ENCODE peak calls at places on chromosomes 13 and 19, in six cellular contexts. A is cardiac muscle cell; T is endodermal cell; I is CD8-positive, alpha-beta memory T cell; W is tibial nerve; Y is K562. D is an unnamed sample.

GRCh38 chr13:113029487-113030258 is 60.7 kb downstream of the MCF2L start:
- DNase-seq in A (peak; percentile 18), T (peak; percentile 95), I (peak; percentile 24), W (no peak), Y (peak; percentile 61), D (peak; percentile 73)

GRCh38 chr13:53622431-53622830 is 593.8 kb downstream of the OLFM4 start:
- DNase-seq in A (no peak), T (no peak), I (no peak), W (no peak), Y (no peak), D (no peak)

GRCh38 chr19:47032171-47032811 is 12.7 kb downstream of the NPAS1 start:
- DNase-seq in A (peak; percentile 25), T (peak; percentile 94), I (peak; percentile 51), W (no peak), Y (peak; percentile 69), D (no peak)

GRCh38 chr19:35211545-35212230 is 16.9 kb downstream of the FAM187B start:
- DNase-seq in A (no peak), T (peak; percentile 17), I (peak; percentile 74), W (peak; percentile 47), Y (no peak), D (no peak)

GRCh38 chr13:59666504-59666903 is 497.2 kb downstream of the DIAPH3 start:
- DNase-seq in A (peak; percentile 58), T (no peak), I (no peak), W (no peak), Y (no peak), D (no peak)

GRCh38 chr13:39603424-39603947 is 493 bp upstream of the LHFPL6 start:
- DNase-seq in A (peak; percentile 40), T (peak; percentile 73), I (no peak), W (no peak), Y (no peak), D (peak; percentile 84)

GRCh38 chr19:51094696-51095279 is 12.1 kb upstream of the KLK14 start:
- DNase-seq in A (peak; percentile 25), T (peak; percentile 89), I (peak; percentile 7), W (no peak), Y (peak; percentile 78), D (peak; percentile 65)

GRCh38 chr13:30333601-30334000 is 26.2 kb upstream of the KATNAL1 start:
- DNase-seq in A (no peak), T (no peak), I (no peak), W (no peak), Y (no peak), D (no peak)

GRCh38 chr13:26961890-26962615 is 201.5 kb upstream of the GPR12 start:
- DNase-seq in A (no peak), T (no peak), I (no peak), W (no peak), Y (no peak), D (no peak)

GRCh38 chr13:31775686-31776085 is 36.4 kb downstream of the RXFP2 start:
- DNase-seq in A (peak; percentile 78), T (no peak), I (no peak), W (peak; percentile 70), Y (no peak), D (no peak)

GRCh38 chr19:17942582-17943283 is 9.9 kb downstream of the CCDC124 start:
- DNase-seq in A (no peak), T (peak; percentile 69), I (no peak), W (no peak), Y (peak; percentile 86), D (no peak)

GRCh38 chr13:31967155-31967554 is 64.4 kb upstream of the FRY start:
- DNase-seq in A (no peak), T (no peak), I (no peak), W (no peak), Y (no peak), D (no peak)

GRCh38 chr19:54209748-54210494 is 9.3 kb downstream of the RPS9 start:
- DNase-seq in A (peak; percentile 99), T (no peak), I (no peak), W (peak; percentile 95), Y (peak; percentile 80), D (peak; percentile 98)

GRCh38 chr13:51826606-51827005 is 18.4 kb downstream of the TMEM272 start:
- DNase-seq in A (peak; percentile 58), T (no peak), I (no peak), W (no peak), Y (no peak), D (no peak)

GRCh38 chr19:46392252-46392801 is 21.0 kb downstream of the CCDC8 start:
- DNase-seq in A (peak; percentile 73), T (peak; percentile 50), I (no peak), W (no peak), Y (no peak), D (peak; percentile 20)

GRCh38 chr19:1400281-1401137 is 833 bp downstream of the GAMT start:
- DNase-seq in A (peak; percentile 22), T (no peak), I (no peak), W (no peak), Y (peak; percentile 67), D (peak; percentile 82)

GRCh38 chr19:1401889-1402217 is 511 bp upstream of the GAMT start:
- DNase-seq in A (no peak), T (no peak), I (no peak), W (no peak), Y (no peak), D (no peak)

GRCh38 chr19:1399745-1400144 is 1.6 kb downstream of the GAMT start:
- DNase-seq in A (no peak), T (no peak), I (no peak), W (no peak), Y (no peak), D (no peak)

GRCh38 chr19:1402411-1403070 is 1.2 kb upstream of the GAMT start:
- DNase-seq in A (no peak), T (no peak), I (no peak), W (no peak), Y (no peak), D (no peak)

DNA sequence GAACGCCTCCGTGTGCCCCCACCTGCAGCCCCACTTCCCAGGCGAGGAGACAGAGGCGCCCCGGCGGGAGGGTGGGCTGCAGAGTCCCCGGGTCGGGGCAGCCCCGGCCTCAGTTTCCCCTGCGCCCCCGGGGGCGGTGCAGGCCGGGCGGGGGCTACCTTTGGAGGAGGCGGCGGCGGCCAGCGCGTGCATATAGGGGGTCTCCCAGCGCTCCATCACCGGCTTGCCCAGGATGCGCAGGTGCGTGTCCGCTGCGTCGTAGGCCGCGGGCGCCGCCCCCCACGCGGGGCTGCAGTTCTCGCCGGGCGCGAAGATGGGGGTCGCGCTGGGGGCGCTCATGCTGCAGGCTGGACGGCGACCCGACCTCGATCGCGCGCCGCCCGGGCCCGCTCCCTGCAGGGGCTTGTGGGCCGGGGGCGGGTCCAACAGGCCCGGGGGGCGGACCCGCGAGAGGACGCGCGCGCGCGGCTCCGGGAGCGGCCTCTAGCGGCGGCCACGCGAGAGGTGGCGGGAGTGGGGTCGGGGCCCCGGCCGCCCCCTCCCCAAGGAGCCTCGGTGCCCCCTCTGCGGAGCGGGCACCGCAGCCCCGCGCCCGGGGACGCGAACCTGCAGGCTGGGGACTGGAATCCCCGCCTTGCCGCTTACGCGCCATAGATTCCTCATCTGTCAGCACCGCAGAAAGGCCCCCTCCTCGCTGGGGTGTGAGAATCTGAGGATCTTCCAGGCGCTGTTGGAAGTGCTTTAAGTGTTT is at the start of gene GAMT:
- DNase-seq in A (peak; percentile 42), T (peak; percentile 77), I (peak; percentile 38), W (no peak), Y (peak; percentile 88), D (peak; percentile 56)
- H3K4me1 ChIP-seq in A (peaks cover 5% of the 10 kb centered on the region), T (no peaks in the 10 kb centered on the region), I (peaks cover 24% of the 10 kb centered on the region), W (no peaks in the 10 kb centered on the region), Y (peaks cover 64% of the 10 kb centered on the region), D (peaks cover 2% of the 10 kb centered on the region)

DNA sequence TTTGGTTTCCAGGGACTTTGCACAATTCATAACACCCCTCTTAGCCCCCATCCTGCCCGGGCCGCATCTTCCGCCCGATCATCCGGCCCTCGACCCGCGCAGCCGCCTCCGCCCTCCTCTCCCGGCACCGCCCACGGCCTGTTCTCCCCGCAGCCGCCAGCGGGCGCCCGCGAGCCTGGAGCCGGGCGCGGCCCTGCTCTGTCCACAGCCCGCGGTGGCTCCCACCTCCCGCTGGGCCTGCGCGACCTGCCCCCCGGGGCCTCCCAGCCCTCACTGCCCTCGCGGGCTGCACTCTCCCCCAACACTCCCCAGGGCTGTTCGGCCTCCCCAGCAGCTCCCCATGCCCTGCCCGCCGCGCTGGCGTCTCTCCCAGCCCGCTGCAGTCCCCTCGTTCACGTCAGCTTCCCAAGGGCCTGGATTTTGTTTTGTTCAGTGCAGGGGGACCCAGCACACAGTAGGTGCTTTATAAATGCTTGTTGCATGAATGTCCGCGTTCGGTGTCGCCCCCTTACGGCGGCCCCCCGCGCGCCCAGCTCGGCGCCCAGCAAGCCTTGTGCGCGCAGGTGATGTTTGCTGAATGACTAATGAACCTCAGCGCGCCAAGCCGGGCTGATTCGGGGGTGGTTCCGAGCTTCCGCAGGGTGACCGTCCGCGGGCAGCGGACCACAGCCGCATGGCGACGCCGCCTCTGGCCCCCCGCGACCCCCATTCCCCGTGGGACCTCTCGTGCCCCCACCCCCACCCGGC is 4.6 kb upstream of the APC2 start:
- DNase-seq in A (peak; percentile 60), T (peak; percentile 92), I (peak; percentile 67), W (peak; percentile 60), Y (peak; percentile 89), D (peak; percentile 53)
- H3K4me3 ChIP-seq in A (peak overlapping the region; percentile 53), T (peak overlapping the region; percentile 67), I (peak overlapping the region; percentile 43), W (peak overlapping the region; percentile 42), Y (peak overlapping the region; percentile 41), D (no peak overlapping the region)

DNA sequence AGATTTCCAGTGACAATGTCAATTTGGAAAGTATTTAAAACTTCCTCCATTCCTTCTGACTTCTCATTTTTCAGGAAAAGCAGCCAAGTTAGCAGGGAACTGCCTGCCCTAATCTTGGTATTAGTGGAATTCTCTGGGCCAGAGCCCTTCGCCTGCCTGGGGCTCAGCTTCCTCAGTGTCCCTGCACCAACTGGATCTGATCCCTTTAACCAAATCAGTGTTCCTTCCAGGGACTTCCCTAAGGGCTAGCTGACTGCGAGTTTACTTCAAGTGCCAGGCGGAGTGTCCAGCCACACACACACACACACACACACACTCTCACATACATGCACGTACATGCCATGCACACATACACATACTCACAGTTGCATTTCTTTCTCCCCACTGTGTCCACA is 20.0 kb downstream of the RAB20 start:
- DNase-seq in A (peak; percentile 46), T (no peak), I (no peak), W (no peak), Y (no peak), D (no peak)
- H3K27ac ChIP-seq in A (peak overlapping the region; percentile 87), T (no peak overlapping the region), I (no peak overlapping the region), W (no peak overlapping the region), Y (no peak overlapping the region), D (peak overlapping the region; percentile 35)

GRCh38 chr19:7349961-7350711 is 1.4 kb downstream of the ARHGEF18 start:
- DNase-seq in A (no peak), T (no peak), I (peak; percentile 42), W (no peak), Y (no peak), D (no peak)

GRCh38 chr19:7349231-7349591 is 474 bp downstream of the ARHGEF18 start:
- DNase-seq in A (no peak), T (no peak), I (no peak), W (no peak), Y (no peak), D (no peak)

GRCh38 chr19:7355151-7355845 is 6.6 kb downstream of the ARHGEF18 start:
- DNase-seq in A (peak; percentile 51), T (no peak), I (no peak), W (no peak), Y (no peak), D (no peak)

GRCh38 chr19:7348587-7349230 is at the start of gene ARHGEF18:
- DNase-seq in A (no peak), T (no peak), I (no peak), W (no peak), Y (no peak), D (no peak)

DNA sequence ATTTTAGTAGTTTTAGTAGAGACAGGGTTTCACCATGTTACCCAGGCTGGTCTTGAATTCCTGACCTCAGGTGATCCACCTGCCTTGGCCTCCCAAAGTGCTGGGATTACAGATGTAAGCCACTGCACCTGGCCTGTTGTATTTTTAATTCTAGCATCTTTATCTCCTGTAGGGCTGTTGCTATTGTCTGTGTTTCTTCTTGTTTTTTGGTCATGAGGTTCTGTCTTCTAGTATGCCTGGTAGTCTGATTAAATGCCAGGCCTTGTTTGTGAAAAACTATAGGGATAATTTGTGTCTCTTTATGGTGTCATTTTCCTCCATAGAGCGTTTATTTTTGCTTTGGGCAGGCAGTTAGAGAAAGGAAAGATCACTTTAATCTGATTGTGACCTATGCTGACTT is 3.1 kb downstream of the ARHGEF18 start:
- DNase-seq in A (no peak), T (no peak), I (no peak), W (no peak), Y (no peak), D (no peak)
- H3K4me1 ChIP-seq in A (no peaks in the 10 kb centered on the region), T (no peaks in the 10 kb centered on the region), I (peaks cover 67% of the 10 kb centered on the region), W (no peaks in the 10 kb centered on the region), Y (no peaks in the 10 kb centered on the region), D (no peaks in the 10 kb centered on the region)